ENCODE peak calls at places on chromosomes 13 and 19, in four cellular contexts. One of them, this sample, is unnamed.

GRCh38 chr19:34237283-34237682 is 17.1 kb upstream of the GARRE1 start:
- ATAC-seq in foreskin keratinocyte: no peak
- ATAC-seq in central memory CD8-positive, alpha-beta T cell: no peak
- ATAC-seq in activated CD4-positive, CD25-positive, alpha-beta regulatory T cell treated with anti-CD3 and anti-CD28 coated beads, Interleukin-2, amount 50 U/mL, for 24 hours: no peak
- ATAC-seq in this sample: no peak

GRCh38 chr13:23673354-23673753 is 103.1 kb downstream of the TNFRSF19 start:
- ATAC-seq in foreskin keratinocyte: peak; percentile 35
- ATAC-seq in central memory CD8-positive, alpha-beta T cell: no peak
- ATAC-seq in activated CD4-positive, CD25-positive, alpha-beta regulatory T cell treated with anti-CD3 and anti-CD28 coated beads, Interleukin-2, amount 50 U/mL, for 24 hours: no peak
- ATAC-seq in this sample: no peak

GRCh38 chr19:54388803-54389144 is 24.0 kb upstream of the LAIR1 start:
- ATAC-seq in foreskin keratinocyte: no peak
- ATAC-seq in central memory CD8-positive, alpha-beta T cell: no peak
- ATAC-seq in activated CD4-positive, CD25-positive, alpha-beta regulatory T cell treated with anti-CD3 and anti-CD28 coated beads, Interleukin-2, amount 50 U/mL, for 24 hours: peak; percentile 33
- ATAC-seq in this sample: no peak

GRCh38 chr13:99312493-99312883 is 5.3 kb upstream of the GPR183 start:
- ATAC-seq in foreskin keratinocyte: no peak
- ATAC-seq in central memory CD8-positive, alpha-beta T cell: no peak
- ATAC-seq in activated CD4-positive, CD25-positive, alpha-beta regulatory T cell treated with anti-CD3 and anti-CD28 coated beads, Interleukin-2, amount 50 U/mL, for 24 hours: no peak
- ATAC-seq in this sample: peak; percentile 92

GRCh38 chr13:112790735-112791641 is 101.2 kb downstream of the ATP11A start:
- ATAC-seq in foreskin keratinocyte: no peak
- ATAC-seq in central memory CD8-positive, alpha-beta T cell: no peak
- ATAC-seq in activated CD4-positive, CD25-positive, alpha-beta regulatory T cell treated with anti-CD3 and anti-CD28 coated beads, Interleukin-2, amount 50 U/mL, for 24 hours: no peak
- ATAC-seq in this sample: no peak

GRCh38 chr19:38670921-38671398 is 23.5 kb downstream of the ACTN4 start:
- ATAC-seq in foreskin keratinocyte: no peak
- ATAC-seq in central memory CD8-positive, alpha-beta T cell: no peak
- ATAC-seq in activated CD4-positive, CD25-positive, alpha-beta regulatory T cell treated with anti-CD3 and anti-CD28 coated beads, Interleukin-2, amount 50 U/mL, for 24 hours: no peak
- ATAC-seq in this sample: no peak

GRCh38 chr19:15114153-15114540 is 6.9 kb downstream of the SYDE1 start:
- ATAC-seq in foreskin keratinocyte: no peak
- ATAC-seq in central memory CD8-positive, alpha-beta T cell: no peak
- ATAC-seq in activated CD4-positive, CD25-positive, alpha-beta regulatory T cell treated with anti-CD3 and anti-CD28 coated beads, Interleukin-2, amount 50 U/mL, for 24 hours: no peak
- ATAC-seq in this sample: no peak

GRCh38 chr13:49213997-49214916 is 5.9 kb upstream of the MLNR start:
- ATAC-seq in foreskin keratinocyte: no peak
- ATAC-seq in central memory CD8-positive, alpha-beta T cell: no peak
- ATAC-seq in activated CD4-positive, CD25-positive, alpha-beta regulatory T cell treated with anti-CD3 and anti-CD28 coated beads, Interleukin-2, amount 50 U/mL, for 24 hours: no peak
- ATAC-seq in this sample: peak; percentile 16

GRCh38 chr19:1097810-1098176 is 2.6 kb upstream of the POLR2E start:
- ATAC-seq in foreskin keratinocyte: no peak
- ATAC-seq in central memory CD8-positive, alpha-beta T cell: no peak
- ATAC-seq in activated CD4-positive, CD25-positive, alpha-beta regulatory T cell treated with anti-CD3 and anti-CD28 coated beads, Interleukin-2, amount 50 U/mL, for 24 hours: no peak
- ATAC-seq in this sample: no peak

This sample was measured in gastroesophageal sphincter.